ENCODE peak calls at places on chromosomes 16 and 17, in five cellular contexts. A, G, M, K and R are unnamed samples.

GRCh38 chr16:87945351-87946042 is 5.7 kb upstream of the BANP start:
- DNase-seq in A (peak), K (peak), M (no peak), G (peak), R (peak)

GRCh38 chr17:63496663-63497400 is 20.0 kb downstream of the ACE start:
- DNase-seq in G (no peak), A (no peak), K (no peak), M (no peak), R (no peak)

GRCh38 chr17:46842835-46843234 is 8.5 kb upstream of the WNT9B start:
- DNase-seq in K (no peak), M (no peak), G (no peak), A (no peak), R (no peak)

GRCh38 chr17:48551601-48552452 is 6.9 kb upstream of the HOXB2 start:
- DNase-seq in A (peak), G (no peak), K (peak), M (no peak), R (no peak)

GRCh38 chr17:78484300-78485159 is 92.7 kb downstream of the DNAH17 start:
- DNase-seq in M (peak), K (no peak), A (peak), G (no peak), R (no peak)

GRCh38 chr17:48453447-48453846 is 23.4 kb upstream of the SKAP1 start:
- DNase-seq in K (no peak), G (no peak), A (no peak), M (no peak), R (no peak)

GRCh38 chr17:1878419-1879121 is 48.8 kb downstream of the RPA1 start:
- DNase-seq in G (no peak), A (peak), M (no peak), K (no peak), R (no peak)

GRCh38 chr17:8673621-8674020 is 43.1 kb upstream of the MYH10 start:
- DNase-seq in G (no peak), A (no peak), K (no peak), M (no peak), R (no peak)

GRCh38 chr16:77877712-77878111 is 89.3 kb downstream of the VAT1L start:
- DNase-seq in A (peak), K (no peak), G (peak), M (no peak), R (no peak)

GRCh38 chr17:78715876-78716275 is 66.2 kb downstream of the CYTH1 start:
- DNase-seq in G (no peak), A (no peak), K (no peak), M (no peak), R (no peak)

GRCh38 chr17:3693829-3694231 is 2.1 kb downstream of the P2RX5 start:
- DNase-seq in K (peak), M (no peak), G (no peak), A (no peak), R (peak)

GRCh38 chr16:13999895-14000425 is 71.2 kb upstream of the MRTFB start:
- DNase-seq in M (no peak), G (no peak), A (no peak), K (no peak), R (no peak)

GRCh38 chr16:75105306-75106061 is 11.1 kb downstream of the LDHD start:
- DNase-seq in M (no peak), A (no peak), G (no peak), K (no peak), R (no peak)

GRCh38 chr16:68539704-68540370 is 746 bp downstream of the ZFP90 start:
- DNase-seq in A (peak), G (peak), K (no peak), M (no peak), R (peak)

GRCh38 chr17:62807812-62808575 is at the start of gene MARCHF10:
- DNase-seq in M (peak), G (peak), A (peak), K (peak), R (no peak)

GRCh38 chr16:54931041-54931756 is 534 bp downstream of the IRX5 start:
- DNase-seq in A (peak), M (no peak), K (peak), G (peak), R (peak)

GRCh38 chr16:19283637-19284036 is 1.9 kb upstream of the CLEC19A start:
- DNase-seq in A (no peak), M (no peak), G (no peak), K (no peak), R (no peak)

GRCh38 chr17:4789701-4789950 is 862 bp downstream of the GLTPD2 start:
- DNase-seq in M (no peak), G (no peak), A (no peak), K (no peak), R (no peak)

GRCh38 chr17:48048321-48049140 is at the start of gene NFE2L1:
- DNase-seq in A (peak), G (peak), K (peak), M (no peak), R (peak)

GRCh38 chr16:74601131-74601871 is 5.6 kb downstream of the GLG1 start:
- DNase-seq in A (no peak), M (peak), G (no peak), K (peak), R (no peak)

GRCh38 chr16:28975158-28975603 is 603 bp downstream of the SPNS1 start:
- DNase-seq in K (no peak), M (no peak), A (peak), G (no peak), R (peak)

GRCh38 chr16:89478576-89479221 is 11.7 kb downstream of the ANKRD11 start:
- DNase-seq in K (no peak), A (peak), M (no peak), G (peak), R (no peak)

GRCh38 chr17:44781553-44782348 is 23.0 kb downstream of the ADAM11 start:
- DNase-seq in M (no peak), A (no peak), G (no peak), K (no peak), R (no peak)

GRCh38 chr17:78986048-78986648 is 6.4 kb upstream of the LGALS3BP start:
- DNase-seq in K (no peak), G (no peak), M (no peak), A (no peak), R (peak)

GRCh38 chr17:72928454-72929136 is 163.9 kb downstream of the SLC39A11 start:
- DNase-seq in G (no peak), K (no peak), M (no peak), A (no peak), R (no peak)

GRCh38 chr16:54050281-54051210 is 236.0 kb downstream of the IRX3 start:
- DNase-seq in A (no peak), G (no peak), M (no peak), K (no peak), R (no peak)

GRCh38 chr16:49858200-49859129 is 2.6 kb upstream of the ZNF423 start:
- DNase-seq in K (peak), M (no peak), G (peak), A (peak), R (no peak)

GRCh38 chr17:34892864-34893263 is 68.4 kb downstream of the CCT6B start:
- DNase-seq in M (no peak), K (no peak), G (peak), A (peak), R (no peak)

GRCh38 chr17:38994026-38994425 is 26.8 kb upstream of the FBXO47 start:
- DNase-seq in M (no peak), A (no peak), K (no peak), G (no peak), R (no peak)

GRCh38 chr17:28871056-28871579 is 16.3 kb downstream of the ERAL1 start:
- DNase-seq in A (no peak), M (no peak), G (no peak), K (no peak), R (no peak)

GRCh38 chr17:30323895-30324319 is 9.9 kb downstream of the TMIGD1 start:
- DNase-seq in G (peak), M (no peak), A (peak), K (no peak), R (peak)

GRCh38 chr17:63474914-63475460 is 1.9 kb upstream of the ACE start:
- DNase-seq in G (no peak), A (no peak), M (no peak), K (no peak), R (no peak)

GRCh38 chr16:11400076-11400475 is 54.8 kb downstream of the RMI2 start:
- DNase-seq in K (peak), A (no peak), M (no peak), G (no peak), R (no peak)

GRCh38 chr16:19717319-19717718 is 708 bp downstream of the KNOP1 start:
- DNase-seq in A (no peak), K (no peak), M (no peak), G (peak), R (no peak)

GRCh38 chr16:66332599-66332998 is 33.9 kb upstream of the CDH5 start:
- DNase-seq in M (no peak), A (no peak), K (no peak), G (no peak), R (no peak)

GRCh38 chr17:46037722-46038255 is 38.7 kb downstream of the STH start:
- DNase-seq in A (no peak), M (no peak), G (no peak), K (no peak), R (no peak)

GRCh38 chr16:23254338-23254737 is 47.8 kb upstream of the SCNN1B start:
- DNase-seq in K (no peak), G (peak), A (peak), M (no peak), R (peak)

GRCh38 chr16:69243479-69243878 is 56.5 kb downstream of the SNTB2 start:
- DNase-seq in G (peak), K (no peak), M (no peak), A (peak), R (peak)